ENCODE peak calls at places on chromosome 19, in seven cellular contexts. One of them, this sample, is unnamed. For H3K4me1, the result is how much of the 10 kb centered on the place peaks cover.

GRCh38 chr19:18895828-18896341 is at the start of gene CERS1:
- DNase-seq in osteoblast: peak
- DNase-seq in cardiac muscle cell: peak
- DNase-seq in Peyer's patch: no peak
- DNase-seq in left ventricle myocardium inferior: no peak
- DNase-seq in transverse colon: no peak
- DNase-seq in heart left ventricle: no peak
- DNase-seq in this sample: peak

GRCh38 chr19:41351339-41352245 is 2.1 kb downstream of the TGFB1 start:
- DNase-seq in heart left ventricle: peak
- DNase-seq in osteoblast: peak
- DNase-seq in Peyer's patch: peak
- DNase-seq in left ventricle myocardium inferior: peak
- DNase-seq in transverse colon: peak
- DNase-seq in cardiac muscle cell: peak
- DNase-seq in this sample: no peak

GRCh38 chr19:377801-378581 is 31.0 kb downstream of the C2CD4C start:
- DNase-seq in heart left ventricle: no peak
- DNase-seq in cardiac muscle cell: no peak
- DNase-seq in osteoblast: peak
- DNase-seq in Peyer's patch: peak
- DNase-seq in left ventricle myocardium inferior: no peak
- DNase-seq in transverse colon: no peak
- DNase-seq in this sample: no peak

GRCh38 chr19:17719730-17720486 is 628 bp downstream of the MAP1S start:
- DNase-seq in cardiac muscle cell: no peak
- DNase-seq in transverse colon: peak
- DNase-seq in Peyer's patch: peak
- DNase-seq in heart left ventricle: no peak
- DNase-seq in left ventricle myocardium inferior: no peak
- DNase-seq in osteoblast: peak
- DNase-seq in this sample: no peak

GRCh38 chr19:3652422-3652821 is 25.8 kb upstream of the CACTIN start:
- DNase-seq in cardiac muscle cell: no peak
- DNase-seq in Peyer's patch: no peak
- DNase-seq in heart left ventricle: no peak
- DNase-seq in left ventricle myocardium inferior: no peak
- DNase-seq in transverse colon: no peak
- DNase-seq in osteoblast: no peak
- DNase-seq in this sample: no peak

GRCh38 chr19:14450168-14450874 is 17.2 kb downstream of the PKN1 start:
- DNase-seq in Peyer's patch: no peak
- DNase-seq in transverse colon: no peak
- DNase-seq in cardiac muscle cell: no peak
- DNase-seq in left ventricle myocardium inferior: no peak
- DNase-seq in osteoblast: peak
- DNase-seq in heart left ventricle: no peak
- DNase-seq in this sample: peak

GRCh38 chr19:13172335-13173128 is 22.3 kb downstream of the IER2 start:
- DNase-seq in transverse colon: peak
- DNase-seq in Peyer's patch: peak
- DNase-seq in osteoblast: peak
- DNase-seq in left ventricle myocardium inferior: peak
- DNase-seq in cardiac muscle cell: peak
- DNase-seq in heart left ventricle: peak
- DNase-seq in this sample: peak

GRCh38 chr19:29446331-29446730 is 79.5 kb upstream of the VSTM2B start:
- DNase-seq in Peyer's patch: no peak
- DNase-seq in left ventricle myocardium inferior: no peak
- DNase-seq in cardiac muscle cell: no peak
- DNase-seq in transverse colon: no peak
- DNase-seq in heart left ventricle: no peak
- DNase-seq in osteoblast: no peak
- DNase-seq in this sample: no peak

GRCh38 chr19:54105796-54106195 is 3.1 kb downstream of the NDUFA3 start:
- DNase-seq in left ventricle myocardium inferior: no peak
- DNase-seq in Peyer's patch: no peak
- DNase-seq in osteoblast: peak
- DNase-seq in cardiac muscle cell: no peak
- DNase-seq in transverse colon: no peak
- DNase-seq in heart left ventricle: no peak
- DNase-seq in this sample: no peak

GRCh38 chr19:35730326-35730725 is 11.9 kb downstream of the IGFLR1 start:
- DNase-seq in transverse colon: no peak
- DNase-seq in cardiac muscle cell: no peak
- DNase-seq in Peyer's patch: no peak
- DNase-seq in heart left ventricle: no peak
- DNase-seq in left ventricle myocardium inferior: no peak
- DNase-seq in osteoblast: peak
- DNase-seq in this sample: no peak

GRCh38 chr19:3047307-3048189 is 14.7 kb downstream of the TLE5 start:
- DNase-seq in transverse colon: peak
- DNase-seq in osteoblast: peak
- DNase-seq in cardiac muscle cell: peak
- DNase-seq in left ventricle myocardium inferior: peak
- DNase-seq in Peyer's patch: peak
- DNase-seq in heart left ventricle: peak
- DNase-seq in this sample: peak

DNA sequence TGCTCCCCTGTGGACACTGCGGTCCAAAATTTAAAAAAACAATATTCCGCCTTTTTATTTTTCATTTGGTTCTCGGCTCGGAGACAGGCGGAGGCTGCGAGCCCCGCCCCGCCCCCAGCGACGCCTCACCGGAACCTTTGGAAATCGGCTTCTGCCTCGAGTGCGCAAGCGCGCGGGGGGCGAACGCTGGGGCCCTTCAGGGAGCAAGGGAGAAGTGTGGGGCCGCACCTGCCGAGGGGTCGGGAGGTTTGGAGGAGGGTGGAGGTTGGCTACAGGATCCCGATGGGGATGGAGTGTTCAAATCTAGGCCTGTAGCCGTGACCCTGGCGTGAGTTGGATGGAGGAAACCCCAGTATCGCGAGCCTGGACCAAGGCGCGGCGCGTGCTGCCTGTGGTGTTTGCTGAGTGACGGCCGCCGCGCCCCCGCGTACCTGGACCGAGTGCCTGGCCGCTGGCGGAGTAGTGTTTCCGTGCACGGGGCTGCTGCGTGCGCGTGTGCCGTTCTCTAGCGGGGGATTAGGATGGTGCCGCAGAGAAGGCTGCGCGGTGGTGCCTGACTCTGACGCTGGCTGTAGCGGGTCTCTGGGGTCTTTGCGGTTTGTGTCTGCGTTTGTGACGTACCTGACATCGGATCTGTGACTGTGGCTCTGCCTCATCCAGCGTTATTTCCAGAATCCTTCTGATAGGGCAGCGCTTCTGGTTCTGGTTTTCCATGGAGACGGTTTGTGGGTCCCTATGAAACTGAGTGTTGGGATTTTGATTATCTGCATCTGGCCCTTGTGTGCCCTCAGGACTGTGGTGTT is 625 bp upstream of the ZFP30 start:
- DNase-seq in cardiac muscle cell: peak
- DNase-seq in left ventricle myocardium inferior: peak
- DNase-seq in transverse colon: peak
- DNase-seq in osteoblast: peak
- DNase-seq in Peyer's patch: peak
- DNase-seq in heart left ventricle: peak
- DNase-seq in this sample: peak
- H3K27ac ChIP-seq in cardiac muscle cell: peak
- H3K27ac ChIP-seq in left ventricle myocardium inferior: peak
- H3K27ac ChIP-seq in transverse colon: peak
- H3K27ac ChIP-seq in osteoblast: peak
- H3K27ac ChIP-seq in Peyer's patch: peak
- H3K27ac ChIP-seq in heart left ventricle: peak
- H3K27ac ChIP-seq in this sample: peak

DNA sequence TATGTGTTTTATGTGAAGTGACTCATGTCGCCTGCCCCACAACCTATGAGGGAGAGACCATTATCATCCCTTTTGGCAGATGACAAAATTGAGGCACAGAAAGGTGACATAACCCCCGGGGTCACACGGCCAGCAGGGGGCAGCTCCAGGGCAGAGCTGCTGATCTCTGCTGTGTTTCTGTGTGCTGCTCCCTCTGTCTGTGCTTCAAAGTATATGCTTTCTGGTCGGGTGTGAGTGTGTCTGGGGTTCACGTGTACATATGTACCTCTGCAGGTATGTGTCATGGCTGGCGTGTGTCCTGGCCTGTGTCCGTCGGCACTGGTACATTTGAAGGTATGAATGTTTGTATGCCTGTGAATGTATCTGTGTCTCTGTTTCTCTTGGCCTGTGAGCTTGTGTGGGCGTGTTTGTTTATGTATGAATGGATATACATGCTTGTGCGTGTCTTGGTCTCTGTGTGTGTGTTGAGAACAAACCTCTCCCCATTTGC is 7.1 kb downstream of the LIPE start:
- DNase-seq in cardiac muscle cell: no peak
- DNase-seq in left ventricle myocardium inferior: no peak
- DNase-seq in osteoblast: peak
- DNase-seq in transverse colon: peak
- DNase-seq in Peyer's patch: peak
- DNase-seq in heart left ventricle: peak
- DNase-seq in this sample: peak
- TF ChIP-seq CTCF in cardiac muscle cell: peak
- TF ChIP-seq CTCF in left ventricle myocardium inferior: peak
- TF ChIP-seq CTCF in osteoblast: peak
- TF ChIP-seq CTCF in transverse colon: peak
- TF ChIP-seq CTCF in Peyer's patch: peak
- TF ChIP-seq CTCF in heart left ventricle: peak
- TF ChIP-seq CTCF in this sample: peak

GRCh38 chr19:47348819-47349795 is at the start of gene DHX34:
- DNase-seq in transverse colon: peak
- DNase-seq in Peyer's patch: peak
- DNase-seq in osteoblast: peak
- DNase-seq in cardiac muscle cell: peak
- DNase-seq in left ventricle myocardium inferior: peak
- DNase-seq in heart left ventricle: peak
- DNase-seq in this sample: peak
- H3K4me1 ChIP-seq in transverse colon: under half
- H3K4me1 ChIP-seq in Peyer's patch: under half
- H3K4me1 ChIP-seq in osteoblast: under half
- H3K4me1 ChIP-seq in cardiac muscle cell: under half
- H3K4me1 ChIP-seq in left ventricle myocardium inferior: under half
- H3K4me1 ChIP-seq in heart left ventricle: under half
- H3K4me1 ChIP-seq in this sample: under half

GRCh38 chr19:6239401-6239844 is 40.4 kb downstream of the MLLT1 start:
- DNase-seq in transverse colon: no peak
- DNase-seq in heart left ventricle: no peak
- DNase-seq in Peyer's patch: no peak
- DNase-seq in left ventricle myocardium inferior: peak
- DNase-seq in osteoblast: peak
- DNase-seq in cardiac muscle cell: no peak
- DNase-seq in this sample: no peak
- H3K27ac ChIP-seq in transverse colon: peak
- H3K27ac ChIP-seq in heart left ventricle: peak
- H3K27ac ChIP-seq in Peyer's patch: no peak
- H3K27ac ChIP-seq in left ventricle myocardium inferior: peak
- H3K27ac ChIP-seq in osteoblast: peak
- H3K27ac ChIP-seq in cardiac muscle cell: peak
- H3K27ac ChIP-seq in this sample: no peak

DNA sequence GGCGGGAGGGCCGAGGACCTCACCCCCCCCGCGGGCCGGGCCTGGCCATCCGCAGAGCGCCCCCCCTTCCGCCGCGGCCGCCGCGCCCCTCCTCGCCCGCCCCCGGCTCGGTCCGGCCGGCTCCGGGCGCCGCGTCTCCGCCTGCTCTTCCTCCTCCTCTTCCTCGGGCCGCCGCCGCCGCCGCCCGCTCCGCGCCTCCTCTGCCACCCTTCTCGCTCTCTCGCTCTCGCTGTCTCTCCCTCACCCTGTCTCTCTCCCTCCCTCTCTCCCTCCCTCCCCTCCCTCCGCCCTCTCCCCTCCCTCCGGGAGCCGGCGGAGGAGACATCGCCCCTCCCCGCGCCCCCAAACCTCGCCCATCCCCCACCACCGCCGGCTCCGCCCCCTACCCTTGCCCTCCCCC is at the start of gene SHANK1:
- DNase-seq in osteoblast: peak
- DNase-seq in left ventricle myocardium inferior: no peak
- DNase-seq in transverse colon: no peak
- DNase-seq in Peyer's patch: no peak
- DNase-seq in heart left ventricle: no peak
- DNase-seq in cardiac muscle cell: peak
- DNase-seq in this sample: peak
- TF ChIP-seq CTCF in osteoblast: no peak
- TF ChIP-seq CTCF in left ventricle myocardium inferior: no peak
- TF ChIP-seq CTCF in transverse colon: no peak
- TF ChIP-seq CTCF in Peyer's patch: no peak
- TF ChIP-seq CTCF in heart left ventricle: no peak
- TF ChIP-seq CTCF in cardiac muscle cell: no peak
- TF ChIP-seq CTCF in this sample: no peak

GRCh38 chr19:56117376-56117884 is 3.7 kb downstream of the ZNF787 start:
- DNase-seq in cardiac muscle cell: no peak
- DNase-seq in Peyer's patch: peak
- DNase-seq in heart left ventricle: no peak
- DNase-seq in osteoblast: peak
- DNase-seq in left ventricle myocardium inferior: no peak
- DNase-seq in transverse colon: peak
- DNase-seq in this sample: no peak
- H3K4me1 ChIP-seq in cardiac muscle cell: under half
- H3K4me1 ChIP-seq in Peyer's patch: under half
- H3K4me1 ChIP-seq in heart left ventricle: half or more
- H3K4me1 ChIP-seq in osteoblast: under half
- H3K4me1 ChIP-seq in left ventricle myocardium inferior: half or more
- H3K4me1 ChIP-seq in transverse colon: half or more
- H3K4me1 ChIP-seq in this sample: under half

DNA sequence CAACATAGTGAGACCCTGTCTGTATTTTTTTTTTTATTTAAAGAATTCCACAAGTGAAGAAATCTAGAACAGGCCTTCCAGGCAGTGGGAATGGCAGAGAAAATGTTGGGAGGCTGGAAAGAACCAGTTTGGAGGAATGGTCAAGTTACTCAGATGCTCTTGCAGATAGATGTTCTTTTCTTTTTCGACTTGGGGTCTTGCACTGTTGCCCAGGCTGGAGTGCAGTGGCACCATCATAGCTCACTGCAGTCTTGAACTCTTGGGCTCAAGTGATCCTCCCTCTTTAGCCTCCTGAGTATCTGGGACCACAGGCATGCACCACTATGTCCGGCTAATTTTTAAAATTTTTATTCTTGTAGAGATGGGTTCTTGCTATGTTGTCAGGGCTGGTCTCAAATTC is 662 bp downstream of the C5AR1 start:
- DNase-seq in heart left ventricle: no peak
- DNase-seq in transverse colon: no peak
- DNase-seq in cardiac muscle cell: no peak
- DNase-seq in osteoblast: no peak
- DNase-seq in left ventricle myocardium inferior: no peak
- DNase-seq in Peyer's patch: no peak
- DNase-seq in this sample: no peak
- H3K27ac ChIP-seq in heart left ventricle: no peak
- H3K27ac ChIP-seq in transverse colon: peak
- H3K27ac ChIP-seq in cardiac muscle cell: no peak
- H3K27ac ChIP-seq in osteoblast: no peak
- H3K27ac ChIP-seq in left ventricle myocardium inferior: no peak
- H3K27ac ChIP-seq in Peyer's patch: no peak
- H3K27ac ChIP-seq in this sample: no peak